ENCODE peak calls at places on chromosomes 12 and 14, in seven cellular contexts. C is HT1080; G is activated CD4-positive, alpha-beta memory T cell treated with anti-CD3 and anti-CD28 coated beads, Interleukin-2, amount 10 ng/mL, durations not matched to agents 7 days and 5 days; E is foreskin keratinocyte; S is EL; X is GM23248; B is Right ventricle myocardium superior. F is an unnamed sample.

GRCh38 chr12:117842630-117843029 is 126.2 kb downstream of the KSR2 start:
- DNase-seq in X (no peak), G (no peak), E (no peak), S (no peak), B (no peak), C (no peak), F (no peak)

GRCh38 chr14:33799705-33800269 is 151.1 kb downstream of the EGLN3 start:
- DNase-seq in E (no peak), G (no peak), X (peak), B (peak), S (no peak), C (no peak), F (no peak)

GRCh38 chr12:91037301-91037700 is 20.5 kb downstream of the KERA start:
- DNase-seq in S (no peak), E (no peak), C (no peak), G (no peak), X (peak), B (no peak), F (peak)

GRCh38 chr14:78946949-78947348 is 776.8 kb downstream of the NRXN3 start:
- DNase-seq in E (no peak), S (no peak), B (no peak), X (no peak), G (no peak), C (no peak), F (no peak)

GRCh38 chr14:76201162-76201561 is 49.4 kb downstream of the GPATCH2L start:
- DNase-seq in B (no peak), E (peak), X (peak), G (no peak), S (peak), C (peak), F (peak)

GRCh38 chr14:100078997-100079561 is 13.9 kb downstream of the EVL start:
- DNase-seq in C (peak), E (no peak), X (peak), S (peak), G (peak), B (no peak), F (peak)

GRCh38 chr14:91361236-91361811 is 56.3 kb downstream of the CCDC88C start:
- DNase-seq in S (no peak), E (peak), B (no peak), X (no peak), C (no peak), G (no peak), F (peak)

GRCh38 chr14:69879175-69880047 is at the start of gene SMOC1:
- DNase-seq in S (no peak), G (no peak), C (no peak), B (peak), X (peak), E (no peak), F (peak)

GRCh38 chr12:101855364-101855884 is 22.0 kb upstream of the DRAM1 start:
- DNase-seq in E (peak), B (no peak), S (peak), C (no peak), G (no peak), X (peak), F (peak)

GRCh38 chr12:68326720-68327119 is 5.4 kb downstream of the MDM1 start:
- DNase-seq in E (no peak), B (no peak), G (no peak), C (no peak), X (no peak), S (no peak), F (no peak)

GRCh38 chr12:93221841-93222240 is 155.9 kb upstream of the NUDT4 start:
- DNase-seq in G (no peak), X (no peak), S (no peak), B (no peak), E (no peak), C (no peak), F (no peak)

GRCh38 chr12:12587878-12588277 is 23.8 kb upstream of the CREBL2 start:
- DNase-seq in G (no peak), X (no peak), B (no peak), C (no peak), S (no peak), E (no peak), F (no peak)

GRCh38 chr14:92563359-92563758 is 49.8 kb downstream of the RIN3 start:
- DNase-seq in E (no peak), B (no peak), C (no peak), G (peak), S (no peak), X (peak), F (peak)

GRCh38 chr14:48250575-48250974 is 575.2 kb upstream of the MDGA2 start:
- DNase-seq in S (no peak), B (no peak), X (no peak), E (no peak), C (no peak), G (no peak), F (no peak)

GRCh38 chr14:58239259-58240210 is 5.1 kb upstream of the PSMA3 start:
- DNase-seq in C (peak), B (peak), E (no peak), G (peak), X (peak), S (peak), F (peak)

GRCh38 chr12:30725739-30726138 is 29.0 kb downstream of the CAPRIN2 start:
- DNase-seq in B (no peak), E (peak), X (peak), C (peak), S (peak), G (no peak), F (peak)